ENCODE peak calls at places on chromosomes 12 and 14, in five cellular contexts. L is hypothalamus, Y is mesothelial cell of epicardium, M is kidney glomerular epithelial cell, N is T1000. F is an unnamed sample.

GRCh38 chr14:106417224-106418049 is 891.1 kb downstream of the TMEM121 start:
- DNase-seq in N (no peak), M (no peak), Y (no peak), L (no peak), F (peak; percentile 48)

GRCh38 chr12:12954878-12955625 is 3.1 kb upstream of the GPRC5D start:
- DNase-seq in Y (no peak), M (peak; percentile 46), N (no peak), L (no peak), F (no peak)

GRCh38 chr12:94596596-94596995 is 53.8 kb downstream of the TMCC3 start:
- DNase-seq in L (no peak), M (no peak), N (no peak), Y (no peak), F (no peak)

GRCh38 chr12:58202933-58203713 is 261.8 kb downstream of the ATP23 start:
- DNase-seq in L (no peak), M (no peak), Y (no peak), N (no peak), F (no peak)

GRCh38 chr12:19129486-19130223 is at the start of gene PLEKHA5:
- DNase-seq in Y (peak; percentile 56), M (peak; percentile 34), N (peak; percentile 66), L (peak; percentile 63), F (peak; percentile 59)

GRCh38 chr12:128763395-128763794 is 60.4 kb downstream of the SLC15A4 start:
- DNase-seq in N (no peak), Y (no peak), M (no peak), L (no peak), F (no peak)

GRCh38 chr14:36950812-36951211 is 221.6 kb downstream of the SLC25A21 start:
- DNase-seq in Y (no peak), N (no peak), L (no peak), M (no peak), F (no peak)

GRCh38 chr12:30420561-30420960 is 275.1 kb downstream of the IPO8 start:
- DNase-seq in Y (no peak), M (no peak), L (no peak), N (no peak), F (no peak)

GRCh38 chr12:120709976-120710804 is at the start of gene UNC119B:
- DNase-seq in Y (peak; percentile 73), L (peak; percentile 66), N (peak; percentile 65), M (peak; percentile 35), F (peak; percentile 73)

GRCh38 chr14:94922595-94923239 is 152.8 kb upstream of the GSC start:
- DNase-seq in N (no peak), Y (no peak), L (no peak), M (no peak), F (no peak)

GRCh38 chr14:60220084-60220483 is 28.9 kb upstream of the PPM1A start:
- DNase-seq in M (no peak), L (no peak), Y (no peak), N (no peak), F (no peak)

GRCh38 chr12:117818400-117818799 is 150.4 kb downstream of the KSR2 start:
- DNase-seq in M (no peak), Y (no peak), N (no peak), L (no peak), F (no peak)

GRCh38 chr12:57771271-57771872 is 533 bp downstream of the METTL1 start:
- DNase-seq in M (peak; percentile 86), L (no peak), N (no peak), Y (peak; percentile 80), F (peak; percentile 92)

F was measured in lung.